ENCODE peak calls at places on chromosomes 5 and 9, in seven cellular contexts. T, Q, Y, G, C, W and V are unnamed samples.

GRCh38 chr9:3447813-3448212 is 78.0 kb downstream of the RFX3 start:
- DNase-seq in T (no peak), Q (no peak), Y (no peak), G (no peak), C (no peak), W (no peak), V (no peak)

GRCh38 chr5:144315994-144316634 is 145.4 kb downstream of the KCTD16 start:
- DNase-seq in T (no peak), Q (peak; percentile 59), Y (no peak), G (no peak), C (no peak), W (no peak), V (no peak)

GRCh38 chr5:160390787-160391696 is 8.8 kb downstream of the FAM200C start:
- DNase-seq in T (no peak), Q (no peak), Y (no peak), G (no peak), C (no peak), W (peak; percentile 37), V (no peak)

GRCh38 chr5:149448831-149449714 is 70.0 kb upstream of the IL17B start:
- DNase-seq in T (no peak), Q (peak; percentile 63), Y (no peak), G (no peak), C (no peak), W (peak; percentile 43), V (no peak)

GRCh38 chr9:2833096-2833495 is 10.8 kb downstream of the PUM3 start:
- DNase-seq in T (no peak), Q (no peak), Y (no peak), G (no peak), C (no peak), W (peak; percentile 51), V (no peak)

GRCh38 chr9:113155911-113156559 is 5.2 kb downstream of the SLC31A2 start:
- DNase-seq in T (no peak), Q (peak; percentile 26), Y (no peak), G (no peak), C (no peak), W (peak; percentile 93), V (no peak)

GRCh38 chr5:80204808-80205614 is 50.8 kb downstream of the SERINC5 start:
- DNase-seq in T (no peak), Q (no peak), Y (no peak), G (no peak), C (no peak), W (peak; percentile 80), V (no peak)

GRCh38 chr9:134885647-134886412 is 5.2 kb downstream of the FCN2 start:
- DNase-seq in T (no peak), Q (no peak), Y (no peak), G (no peak), C (no peak), W (no peak), V (no peak)

GRCh38 chr5:1787472-1788047 is 12.1 kb downstream of the MRPL36 start:
- DNase-seq in T (no peak), Q (no peak), Y (no peak), G (no peak), C (no peak), W (no peak), V (no peak)

GRCh38 chr9:2729003-2729402 is 11.7 kb downstream of the KCNV2 start:
- DNase-seq in T (no peak), Q (no peak), Y (no peak), G (no peak), C (no peak), W (no peak), V (no peak)

GRCh38 chr9:110875275-110875674 is 163.0 kb downstream of the LPAR1 start:
- DNase-seq in T (no peak), Q (peak; percentile 28), Y (no peak), G (peak; percentile 22), C (peak; percentile 64), W (peak; percentile 89), V (peak; percentile 52)

GRCh38 chr9:6007770-6008168 is 7.7 kb downstream of the RANBP6 start:
- DNase-seq in T (peak; percentile 27), Q (peak; percentile 86), Y (peak; percentile 82), G (peak; percentile 78), C (peak; percentile 89), W (peak; percentile 95), V (peak; percentile 67)

GRCh38 chr9:97506264-97506663 is 4.8 kb downstream of the TMOD1 start:
- DNase-seq in T (no peak), Q (no peak), Y (no peak), G (no peak), C (no peak), W (no peak), V (no peak)

GRCh38 chr5:176693477-176693851 is 46.2 kb downstream of the TSPAN17 start:
- DNase-seq in T (no peak), Q (peak; percentile 48), Y (no peak), G (no peak), C (peak; percentile 19), W (peak; percentile 88), V (no peak)

GRCh38 chr9:114178756-114179450 is 23.6 kb downstream of the COL27A1 start:
- DNase-seq in T (no peak), Q (no peak), Y (no peak), G (peak; percentile 90), C (no peak), W (peak; percentile 68), V (no peak)

GRCh38 chr9:36765468-36766341 is 193.0 kb downstream of the MELK start:
- DNase-seq in T (peak; percentile 91), Q (peak; percentile 86), Y (peak; percentile 27), G (peak; percentile 22), C (peak; percentile 78), W (peak; percentile 82), V (peak; percentile 92)

GRCh38 chr9:36763778-36764177 is 191.1 kb downstream of the MELK start:
- DNase-seq in T (no peak), Q (no peak), Y (no peak), G (no peak), C (no peak), W (no peak), V (no peak)

GRCh38 chr9:36764364-36765076 is 191.8 kb downstream of the MELK start:
- DNase-seq in T (no peak), Q (no peak), Y (no peak), G (no peak), C (no peak), W (no peak), V (no peak)

GRCh38 chr9:36762958-36763357 is 190.3 kb downstream of the MELK start:
- DNase-seq in T (no peak), Q (no peak), Y (no peak), G (no peak), C (no peak), W (no peak), V (no peak)

GRCh38 chr9:36765077-36765390 is 192.3 kb downstream of the MELK start:
- DNase-seq in T (no peak), Q (no peak), Y (no peak), G (no peak), C (no peak), W (no peak), V (no peak)
- H3K4me3 ChIP-seq in T (peak overlapping the region; percentile 73), Q (no peak overlapping the region), Y (no peak overlapping the region), G (no peak overlapping the region), C (no peak overlapping the region), W (no peak overlapping the region), V (no peak overlapping the region)

GRCh38 chr9:130498298-130498917 is 53.6 kb downstream of the ASS1 start:
- DNase-seq in T (no peak), Q (no peak), Y (no peak), G (no peak), C (no peak), W (peak; percentile 21), V (no peak)

GRCh38 chr9:130499804-130500263 is 55.1 kb downstream of the ASS1 start:
- DNase-seq in T (peak; percentile 68), Q (peak; percentile 80), Y (no peak), G (no peak), C (no peak), W (no peak), V (no peak)

GRCh38 chr9:130501645-130502044 is 56.9 kb downstream of the ASS1 start:
- DNase-seq in T (no peak), Q (no peak), Y (no peak), G (no peak), C (no peak), W (peak; percentile 26), V (no peak)

GRCh38 chr9:130498918-130499698 is 54.3 kb downstream of the ASS1 start:
- DNase-seq in T (no peak), Q (no peak), Y (no peak), G (no peak), C (no peak), W (no peak), V (no peak)

GRCh38 chr9:130500340-130500771 is 55.6 kb downstream of the ASS1 start:
- DNase-seq in T (no peak), Q (peak; percentile 33), Y (no peak), G (no peak), C (no peak), W (no peak), V (no peak)
- TF ChIP-seq POLR2A in T (no peak), Q (no peak), Y (no peak), G (no peak), C (no peak), W (no peak), V (no peak)

DNA sequence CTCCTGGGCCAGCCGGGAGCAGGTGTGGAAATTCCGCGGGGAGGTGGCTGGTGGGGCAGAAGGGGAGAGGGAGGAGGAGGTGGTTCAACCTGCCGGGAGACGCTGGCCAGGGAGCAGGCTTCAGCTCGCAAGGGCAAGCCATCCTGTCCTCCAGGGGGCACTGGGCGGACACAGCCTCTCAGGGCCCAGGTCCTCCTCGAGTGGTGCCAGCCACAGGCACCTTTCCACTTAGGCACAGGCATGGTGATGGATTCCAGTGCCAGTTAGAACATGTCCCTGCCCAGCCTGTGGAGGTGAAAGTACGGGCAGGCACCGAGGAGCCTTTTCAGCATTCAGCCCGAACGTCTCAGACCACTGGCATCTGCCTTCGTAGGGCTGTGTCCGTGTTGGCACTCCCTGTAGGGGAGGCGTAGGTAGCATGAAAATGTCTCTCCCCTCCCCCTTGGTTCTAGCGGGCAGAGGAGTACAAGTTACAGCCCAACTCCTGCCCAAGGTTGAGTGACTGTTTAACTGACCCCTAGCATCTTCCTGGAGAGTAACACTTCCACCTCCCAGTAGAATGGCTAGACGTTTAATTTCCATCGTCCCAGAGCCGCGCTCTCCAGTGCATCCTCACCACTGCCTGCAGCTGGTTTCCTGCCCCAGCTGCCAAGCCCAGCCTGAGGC is 48.9 kb downstream of the DAB2IP start:
- DNase-seq in T (no peak), Q (peak; percentile 75), Y (peak; percentile 68), G (peak; percentile 94), C (peak; percentile 82), W (peak; percentile 42), V (peak; percentile 58)
- TF ChIP-seq CTCF in T (peak; percentile 73), Q (peak; percentile 52), Y (peak; percentile 50), G (peak; percentile 72), C (peak; percentile 62), W (peak; percentile 30), V (no peak)

GRCh38 chr5:74409166-74409706 is 231.3 kb downstream of the ENC1 start:
- DNase-seq in T (no peak), Q (no peak), Y (no peak), G (peak; percentile 58), C (no peak), W (no peak), V (no peak)

GRCh38 chr5:74406844-74407243 is 233.7 kb downstream of the ENC1 start:
- DNase-seq in T (no peak), Q (no peak), Y (no peak), G (no peak), C (no peak), W (no peak), V (no peak)

GRCh38 chr5:74409737-74410136 is 230.8 kb downstream of the ENC1 start:
- DNase-seq in T (no peak), Q (no peak), Y (no peak), G (peak; percentile 22), C (no peak), W (no peak), V (no peak)

GRCh38 chr5:74404574-74405310 is 235.8 kb downstream of the ENC1 start:
- DNase-seq in T (no peak), Q (no peak), Y (no peak), G (peak; percentile 72), C (no peak), W (no peak), V (no peak)

GRCh38 chr5:74408150-74409043 is 232.1 kb downstream of the ENC1 start:
- DNase-seq in T (no peak), Q (no peak), Y (no peak), G (no peak), C (no peak), W (no peak), V (no peak)
- H3K4me3 ChIP-seq in T (no peak overlapping the region), Q (no peak overlapping the region), Y (no peak overlapping the region), G (no peak overlapping the region), C (no peak overlapping the region), W (no peak overlapping the region), V (no peak overlapping the region)